ENCODE peak calls at places on chromosomes 7 and 10, in nine cellular contexts. C is substantia nigra; Z is iris pigment epithelial cell; G is activated naive CD8-positive, alpha-beta T cell treated with anti-CD3 and anti-CD28 coated beads for 36 hours; J is choroid plexus epithelial cell; L is GM12878; T is non-pigmented ciliary epithelial cell; Q is nephron progenitor cell; S is keratinocyte. K is an unnamed sample.

GRCh38 chr10:19133992-19134391 is 85.4 kb downstream of the MALRD1 start:
- DNase-seq in C (no peak), Z (no peak), G (no peak), J (no peak), L (no peak), T (no peak), Q (no peak), S (no peak), K (no peak)

GRCh38 chr10:69684981-69685353 is 54.9 kb downstream of the FAM241B start:
- DNase-seq in C (no peak), Z (no peak), G (no peak), J (no peak), L (no peak), T (no peak), Q (no peak), S (no peak), K (no peak)

GRCh38 chr7:39624202-39624807 is 933 bp downstream of the RALA start:
- DNase-seq in C (no peak), Z (no peak), G (no peak), J (peak), L (no peak), T (no peak), Q (peak), S (no peak), K (no peak)

GRCh38 chr10:17645591-17646345 is 1.8 kb downstream of the STAM start:
- DNase-seq in C (no peak), Z (peak), G (no peak), J (no peak), L (no peak), T (no peak), Q (no peak), S (no peak), K (no peak)

GRCh38 chr10:62856021-62856420 is 39.9 kb upstream of the EGR2 start:
- DNase-seq in C (no peak), Z (no peak), G (no peak), J (no peak), L (no peak), T (no peak), Q (no peak), S (no peak), K (no peak)

GRCh38 chr7:826230-826905 is 5.9 kb upstream of the SUN1 start:
- DNase-seq in C (no peak), Z (no peak), G (no peak), J (no peak), L (no peak), T (no peak), Q (no peak), S (no peak), K (no peak)

GRCh38 chr7:55066479-55066878 is 47.7 kb downstream of the EGFR start:
- DNase-seq in C (no peak), Z (peak), G (no peak), J (peak), L (no peak), T (no peak), Q (no peak), S (no peak), K (no peak)

GRCh38 chr10:124005991-124006392 is 87.4 kb downstream of the CHST15 start:
- DNase-seq in C (no peak), Z (no peak), G (no peak), J (peak), L (no peak), T (no peak), Q (peak), S (no peak), K (no peak)

GRCh38 chr7:95871078-95871848 is 98.9 kb downstream of the DYNC1I1 start:
- DNase-seq in C (peak), Z (peak), G (peak), J (peak), L (no peak), T (peak), Q (peak), S (no peak), K (peak)

GRCh38 chr10:122530177-122530576 is 30.4 kb upstream of the DMBT1 start:
- DNase-seq in C (no peak), Z (no peak), G (no peak), J (no peak), L (no peak), T (no peak), Q (no peak), S (no peak), K (no peak)

GRCh38 chr7:124330741-124331407 is 298.0 kb upstream of the TMEM229A start:
- DNase-seq in C (no peak), Z (no peak), G (no peak), J (no peak), L (no peak), T (no peak), Q (no peak), S (no peak), K (no peak)

K was measured in AG04449.